ENCODE peak calls at places on chromosomes 7 and 10, in ten cellular contexts. R is uterus, V is HepG2, Y is IMR-90, Z is stomach, L is upper lobe of left lung, H is heart left ventricle, F is adrenal gland, S is Peyer's patch, E is body of pancreas. N is an unnamed sample.

GRCh38 chr7:140810830-140811556 is 113.7 kb downstream of the BRAF start:
- DNase-seq in L (peak), E (peak), F (peak), R (peak), S (peak), Y (peak), V (peak), H (peak), Z (peak), N (no peak)

GRCh38 chr10:102027261-102027660 is 28.7 kb downstream of the ARMH3 start:
- DNase-seq in V (no peak), L (no peak), S (no peak), E (no peak), R (no peak), H (no peak), F (no peak), Y (no peak), Z (no peak), N (no peak)

GRCh38 chr7:47594406-47594805 is 12.5 kb upstream of the TNS3 start:
- DNase-seq in H (no peak), Y (no peak), F (no peak), E (no peak), L (no peak), V (no peak), S (no peak), R (no peak), Z (no peak), N (no peak)

GRCh38 chr10:104478380-104478779 is 124.7 kb downstream of the CFAP58 start:
- DNase-seq in Z (no peak), H (no peak), L (no peak), R (no peak), V (no peak), E (no peak), F (no peak), Y (no peak), S (no peak), N (no peak)

GRCh38 chr10:128036746-128037542 is 89.3 kb downstream of the MKI67 start:
- DNase-seq in F (peak), H (no peak), Z (no peak), L (no peak), Y (peak), E (no peak), V (no peak), S (peak), R (no peak), N (no peak)

GRCh38 chr7:91054374-91054773 is 209.9 kb upstream of the FZD1 start:
- DNase-seq in Y (peak), E (no peak), Z (no peak), R (no peak), L (no peak), S (no peak), H (no peak), V (no peak), F (no peak), N (no peak)

GRCh38 chr10:112236486-112236885 is 46.7 kb upstream of the TECTB start:
- DNase-seq in H (no peak), E (no peak), S (no peak), F (no peak), Y (no peak), V (no peak), L (no peak), R (no peak), Z (no peak), N (no peak)

GRCh38 chr7:157609516-157609915 is 272.7 kb downstream of the DNAJB6 start:
- DNase-seq in R (no peak), E (no peak), Z (no peak), Y (no peak), F (no peak), V (no peak), L (no peak), S (no peak), H (no peak), N (no peak)

GRCh38 chr7:128948976-128949760 is 11.4 kb downstream of the IRF5 start:
- DNase-seq in Z (no peak), E (no peak), S (no peak), F (no peak), V (no peak), R (no peak), L (no peak), Y (no peak), H (no peak), N (no peak)

GRCh38 chr10:28722065-28722803 is 44.9 kb downstream of the BAMBI start:
- DNase-seq in F (peak), L (no peak), E (peak), H (peak), V (no peak), Z (no peak), R (peak), S (no peak), Y (peak), N (peak)

GRCh38 chr7:121447939-121448338 is 51.8 kb upstream of the FAM3C start:
- DNase-seq in R (no peak), Y (no peak), Z (no peak), E (no peak), V (no peak), H (no peak), F (no peak), S (no peak), L (no peak), N (no peak)

GRCh38 chr7:30938435-30939316 is 25.1 kb upstream of the GHRHR start:
- DNase-seq in F (peak), V (peak), S (peak), Z (peak), H (peak), R (peak), Y (peak), L (peak), E (peak), N (peak)

GRCh38 chr10:29689001-29689400 is 54.2 kb upstream of the SVIL start:
- DNase-seq in Y (peak), L (no peak), R (no peak), E (no peak), F (no peak), S (no peak), H (no peak), Z (no peak), V (peak), N (no peak)

GRCh38 chr7:56105508-56105907 is 768 bp downstream of the CHCHD2 start:
- DNase-seq in H (no peak), Z (no peak), E (peak), S (no peak), L (peak), Y (peak), F (peak), V (peak), R (no peak), N (no peak)

GRCh38 chr7:79713281-79713680 is 259.8 kb upstream of the MAGI2 start:
- DNase-seq in R (no peak), E (no peak), L (no peak), F (no peak), Y (no peak), H (no peak), Z (no peak), V (no peak), S (no peak), N (no peak)

GRCh38 chr10:34200355-34200901 is 614.7 kb downstream of the PARD3 start:
- DNase-seq in E (no peak), H (no peak), F (no peak), L (no peak), Z (no peak), R (no peak), Y (no peak), V (no peak), S (no peak), N (no peak)

GRCh38 chr10:51430506-51430905 is 268.9 kb downstream of the CSTF2T start:
- DNase-seq in H (no peak), Z (no peak), R (no peak), Y (no peak), L (no peak), E (no peak), F (no peak), S (no peak), V (no peak), N (no peak)

GRCh38 chr10:31808258-31809218 is 120.1 kb downstream of the ARHGAP12 start:
- DNase-seq in R (peak), H (peak), Y (peak), F (peak), L (no peak), S (no peak), E (no peak), Z (no peak), V (peak), N (no peak)

GRCh38 chr7:117251687-117252086 is 71.2 kb downstream of the WNT2 start:
- DNase-seq in V (no peak), E (no peak), Z (no peak), Y (peak), H (no peak), F (no peak), S (no peak), R (no peak), L (no peak), N (no peak)

GRCh38 chr7:105691029-105691691 is 109.9 kb upstream of the EFCAB10 start:
- DNase-seq in L (peak), E (no peak), H (peak), F (peak), Z (no peak), S (no peak), Y (peak), V (no peak), R (peak), N (no peak)

GRCh38 chr7:122984021-122984420 is 11.5 kb downstream of the TAS2R16 start:
- DNase-seq in S (no peak), R (no peak), Z (no peak), L (no peak), Y (no peak), V (no peak), E (no peak), F (no peak), H (no peak), N (no peak)

GRCh38 chr10:5551531-5552375 is 27.0 kb downstream of the CALML3 start:
- DNase-seq in Z (no peak), Y (peak), L (no peak), F (no peak), R (no peak), H (no peak), S (peak), E (no peak), V (no peak), N (peak)

GRCh38 chr7:30755384-30756154 is 3.6 kb downstream of the INMT start:
- DNase-seq in L (no peak), R (peak), Z (no peak), E (no peak), Y (peak), F (peak), V (no peak), S (no peak), H (peak), N (no peak)

GRCh38 chr7:21912305-21912704 is 33.4 kb downstream of the CDCA7L start:
- DNase-seq in S (no peak), H (peak), Z (no peak), Y (peak), V (no peak), E (no peak), R (no peak), L (no peak), F (no peak), N (peak)

GRCh38 chr7:27175005-27175625 is 995 bp upstream of the HOXA10 start:
- DNase-seq in Y (no peak), V (no peak), S (no peak), Z (no peak), H (no peak), E (peak), F (peak), R (peak), L (peak), N (no peak)

GRCh38 chr7:27172388-27172774 is 1.7 kb downstream of the HOXA10 start:
- DNase-seq in R (no peak), F (peak), Y (no peak), V (no peak), Z (no peak), L (peak), H (no peak), E (peak), S (peak), N (no peak)

GRCh38 chr7:27172823-27173411 is 1.2 kb downstream of the HOXA10 start:
- DNase-seq in H (no peak), S (peak), V (no peak), Y (no peak), L (peak), E (peak), R (peak), F (peak), Z (peak), N (peak)

GRCh38 chr7:27174077-27175004 is at the start of gene HOXA10:
- DNase-seq in Y (no peak), E (peak), R (peak), S (peak), H (no peak), L (peak), Z (peak), F (peak), V (no peak), N (peak)

DNA sequence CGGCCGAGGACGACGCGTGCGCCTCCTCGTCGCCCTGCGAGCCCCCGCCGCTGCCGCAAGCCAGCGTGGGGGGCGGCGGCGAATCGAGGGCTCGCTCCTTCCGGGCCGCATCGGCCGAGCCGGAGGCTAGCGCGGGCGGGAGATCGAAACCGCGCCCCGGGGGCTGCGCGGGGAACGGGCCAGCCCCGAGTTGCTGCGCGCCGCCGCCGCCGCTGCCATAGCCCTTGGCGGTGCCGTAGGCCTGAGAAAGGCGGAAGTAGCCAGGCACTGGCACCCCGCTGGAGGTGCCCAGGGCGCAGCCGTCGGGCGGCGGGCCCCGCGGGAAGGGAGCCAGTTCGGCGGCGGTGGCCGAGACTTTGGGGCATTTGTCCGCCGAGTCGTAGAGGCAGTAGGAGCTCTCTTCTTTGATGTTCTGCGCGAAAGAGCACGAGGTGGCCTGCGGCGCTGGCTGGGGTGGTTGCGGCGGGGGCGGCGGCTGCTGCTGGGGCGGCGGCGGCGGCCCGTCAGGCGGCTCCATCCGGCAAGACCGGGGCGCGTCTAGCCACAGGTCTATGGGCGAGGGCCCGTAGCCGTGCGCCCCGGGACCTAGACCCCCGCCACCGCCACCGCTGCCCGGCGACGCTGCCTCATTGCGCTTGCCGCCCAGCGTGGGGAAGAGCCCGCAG is 576 bp downstream of the HOXA10 start:
- DNase-seq in Z (peak), E (peak), F (peak), R (peak), V (no peak), S (peak), H (no peak), Y (no peak), L (peak), N (peak)
- TF ChIP-seq POLR2A in Z (no peak), E (no peak), F (no peak), R (no peak), V (no peak), S (no peak), H (no peak), Y (no peak), L (no peak), N (no peak)

GRCh38 chr7:155295511-155295910 is 2.2 kb upstream of the INSIG1 start:
- DNase-seq in R (no peak), V (no peak), Z (no peak), F (no peak), Y (no peak), L (no peak), E (no peak), H (no peak), S (no peak), N (no peak)

GRCh38 chr7:155296006-155296787 is 1.5 kb upstream of the INSIG1 start:
- DNase-seq in S (peak), R (no peak), F (no peak), Y (no peak), E (no peak), L (peak), Z (no peak), V (no peak), H (no peak), N (no peak)

GRCh38 chr7:155297517-155298287 is at the start of gene INSIG1:
- DNase-seq in F (peak), V (no peak), H (peak), Y (peak), L (peak), R (peak), E (peak), S (peak), Z (peak), N (peak)

GRCh38 chr7:155298288-155298833 is 683 bp downstream of the INSIG1 start:
- DNase-seq in S (no peak), H (no peak), Z (no peak), E (no peak), R (no peak), V (no peak), L (no peak), Y (no peak), F (peak), N (no peak)

GRCh38 chr7:155296788-155297516 is 726 bp upstream of the INSIG1 start:
- DNase-seq in H (peak), S (peak), Y (peak), V (no peak), R (peak), Z (peak), F (peak), L (peak), E (peak), N (peak)
- TF ChIP-seq POLR2A in H (no peak), S (no peak), Y (peak), V (no peak), R (no peak), Z (no peak), F (no peak), L (peak), E (no peak), N (no peak)

GRCh38 chr7:102286237-102287081 is at the start of gene SH2B2:
- DNase-seq in L (peak), R (peak), V (peak), Z (peak), S (peak), H (peak), E (peak), F (peak), Y (peak), N (peak)
- TF ChIP-seq POLR2A in L (peak), R (peak), V (peak), Z (no peak), S (no peak), H (no peak), E (peak), F (no peak), Y (peak), N (peak)

DNA sequence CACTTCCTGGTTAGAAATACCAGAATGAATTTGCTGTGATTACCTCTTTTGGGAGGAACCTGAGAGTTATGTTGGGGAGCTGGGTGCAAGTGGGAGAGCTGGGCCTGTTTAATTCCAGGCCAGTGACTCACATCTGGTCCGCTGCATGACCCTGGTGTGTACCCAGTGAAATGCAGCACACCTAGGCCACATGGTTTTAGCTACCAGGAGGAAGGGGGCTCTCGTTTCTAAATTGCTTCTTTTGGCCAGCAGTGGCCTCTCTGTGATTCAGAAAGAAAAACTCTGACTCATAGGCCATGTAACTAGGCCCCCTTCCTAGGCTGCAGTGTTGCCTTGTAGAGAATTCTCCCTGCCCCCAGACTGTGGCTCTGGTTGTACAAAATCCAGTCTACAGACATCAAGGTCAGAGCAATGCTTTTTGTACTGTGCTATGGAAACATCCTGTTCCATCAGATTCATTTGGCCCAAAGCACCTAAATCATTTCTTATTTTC is 6.7 kb downstream of the AGFG2 start:
- DNase-seq in E (peak), L (peak), H (no peak), S (no peak), F (peak), Y (peak), V (peak), Z (no peak), R (peak), N (peak)
- TF ChIP-seq POLR2A in E (no peak), L (no peak), H (no peak), S (no peak), F (no peak), Y (no peak), V (no peak), Z (no peak), R (no peak), N (no peak)

GRCh38 chr10:11298116-11298515 is 280.4 kb downstream of the CELF2 start:
- DNase-seq in V (no peak), Y (no peak), Z (no peak), H (no peak), F (no peak), E (no peak), S (no peak), R (no peak), L (no peak), N (no peak)
- TF ChIP-seq POLR2A in V (no peak), Y (no peak), Z (no peak), H (no peak), F (no peak), E (no peak), S (no peak), R (no peak), L (no peak), N (no peak)

GRCh38 chr7:2230226-2230625 is 2.5 kb downstream of the MAD1L1 start:
- DNase-seq in L (no peak), F (no peak), H (no peak), V (no peak), Y (no peak), R (no peak), Z (no peak), S (no peak), E (no peak), N (no peak)

GRCh38 chr7:2231992-2232765 is 566 bp downstream of the MAD1L1 start:
- DNase-seq in E (peak), R (no peak), F (no peak), V (peak), Y (no peak), L (no peak), S (peak), H (no peak), Z (no peak), N (no peak)

GRCh38 chr7:2230882-2231281 is 1.9 kb downstream of the MAD1L1 start:
- DNase-seq in V (peak), H (no peak), S (no peak), L (no peak), Y (no peak), F (no peak), Z (no peak), E (no peak), R (no peak), N (no peak)

GRCh38 chr7:2233876-2234275 is 1.1 kb upstream of the MAD1L1 start:
- DNase-seq in Z (no peak), E (no peak), H (no peak), Y (peak), S (no peak), L (no peak), V (no peak), R (no peak), F (no peak), N (no peak)

GRCh38 chr7:2232766-2233520 is at the start of gene MAD1L1:
- DNase-seq in R (peak), E (peak), F (peak), S (peak), Y (peak), Z (peak), V (peak), H (peak), L (peak), N (peak)
- TF ChIP-seq POLR2A in R (no peak), E (peak), F (no peak), S (no peak), Y (peak), Z (no peak), V (peak), H (no peak), L (no peak), N (no peak)